ENCODE peak calls at places on chromosome 17, in nine cellular contexts. Q is ureter; J is AG10803; L is cardiac fibroblast; V is endodermal cell; A is activated T-cell treated with anti-CD3 and anti-CD28 coated beads, Interleukin-2, amount 50 U/mL, for 72 hours; Z is cerebellum; O is thoracic aorta; F is amygdala. E is an unnamed sample.

GRCh38 chr17:21573961-21574610 is 118.2 kb upstream of the KCNJ18 start:
- DNase-seq in Q (peak), J (peak), L (peak), V (no peak), A (peak), Z (peak), O (no peak), F (peak), E (no peak)

GRCh38 chr17:77783991-77784820 is 174.3 kb upstream of the TNRC6C start:
- DNase-seq in Q (no peak), J (no peak), L (no peak), V (no peak), A (peak), Z (no peak), O (no peak), F (no peak), E (no peak)

GRCh38 chr17:82224666-82225065 is 4.2 kb upstream of the SLC16A3 start:
- DNase-seq in Q (no peak), J (no peak), L (no peak), V (no peak), A (no peak), Z (no peak), O (no peak), F (no peak), E (no peak)

GRCh38 chr17:57121308-57122042 is 36.4 kb downstream of the AKAP1 start:
- DNase-seq in Q (no peak), J (peak), L (peak), V (peak), A (no peak), Z (peak), O (no peak), F (peak), E (no peak)

GRCh38 chr17:7213895-7214299 is 5.7 kb downstream of the DLG4 start:
- DNase-seq in Q (no peak), J (peak), L (peak), V (peak), A (peak), Z (peak), O (peak), F (peak), E (no peak)

GRCh38 chr17:58621174-58621573 is 70.7 kb downstream of the TEX14 start:
- DNase-seq in Q (no peak), J (no peak), L (no peak), V (no peak), A (no peak), Z (no peak), O (no peak), F (no peak), E (no peak)

GRCh38 chr17:17205368-17206148 is 575 bp downstream of the PLD6 start:
- DNase-seq in Q (peak), J (peak), L (peak), V (no peak), A (peak), Z (no peak), O (no peak), F (no peak), E (no peak)

GRCh38 chr17:31202968-31203367 is 94.1 kb downstream of the OMG start:
- DNase-seq in Q (no peak), J (peak), L (no peak), V (no peak), A (no peak), Z (no peak), O (no peak), F (no peak), E (no peak)

GRCh38 chr17:83202002-83203000 is 122.9 kb downstream of the METRNL start:
- DNase-seq in Q (no peak), J (no peak), L (no peak), V (no peak), A (no peak), Z (no peak), O (peak), F (no peak), E (no peak)

GRCh38 chr17:75032896-75033294 is 13.9 kb downstream of the ATP5PD start:
- DNase-seq in Q (no peak), J (no peak), L (peak), V (peak), A (no peak), Z (no peak), O (no peak), F (no peak), E (no peak)

GRCh38 chr17:66357037-66357436 is 54.6 kb downstream of the PRKCA start:
- DNase-seq in Q (no peak), J (no peak), L (no peak), V (no peak), A (no peak), Z (no peak), O (no peak), F (no peak), E (peak)

GRCh38 chr17:15456486-15456885 is 10.9 kb downstream of the CDRT4 start:
- DNase-seq in Q (no peak), J (peak), L (no peak), V (no peak), A (no peak), Z (no peak), O (no peak), F (no peak), E (no peak)

GRCh38 chr17:17685775-17686291 is 4.6 kb downstream of the RAI1 start:
- DNase-seq in Q (peak), J (peak), L (peak), V (peak), A (peak), Z (no peak), O (no peak), F (no peak), E (peak)

GRCh38 chr17:36612323-36612722 is 10.9 kb downstream of the MRM1 start:
- DNase-seq in Q (no peak), J (no peak), L (no peak), V (no peak), A (no peak), Z (no peak), O (no peak), F (no peak), E (no peak)

GRCh38 chr17:83030432-83030831 is 49.0 kb upstream of the METRNL start:
- DNase-seq in Q (no peak), J (no peak), L (no peak), V (peak), A (no peak), Z (no peak), O (no peak), F (no peak), E (no peak)

GRCh38 chr17:13337864-13338371 is 263.8 kb downstream of the HS3ST3A1 start:
- DNase-seq in Q (no peak), J (peak), L (peak), V (peak), A (peak), Z (peak), O (no peak), F (no peak), E (no peak)

GRCh38 chr17:36072431-36073121 is 8.5 kb downstream of the CCL18 start:
- DNase-seq in Q (peak), J (peak), L (peak), V (peak), A (peak), Z (no peak), O (no peak), F (no peak), E (peak)

GRCh38 chr17:45332989-45333701 is 16.3 kb upstream of the MAP3K14 start:
- DNase-seq in Q (no peak), J (no peak), L (peak), V (peak), A (no peak), Z (no peak), O (no peak), F (no peak), E (no peak)

GRCh38 chr17:16415031-16415924 is at the start of gene TRPV2:
- DNase-seq in Q (no peak), J (no peak), L (no peak), V (peak), A (peak), Z (no peak), O (no peak), F (no peak), E (no peak)

GRCh38 chr17:28925912-28926365 is 23.1 kb upstream of the DHRS13 start:
- DNase-seq in Q (no peak), J (peak), L (peak), V (no peak), A (peak), Z (no peak), O (no peak), F (no peak), E (peak)